ENCODE peak calls at places on chromosomes 12 and 14, in nine cellular contexts. W, R, N, X, O, I, C, S and E are unnamed samples.

GRCh38 chr12:125936502-125936901 is 871.3 kb downstream of the AACS start:
- DNase-seq in W (no peak), R (no peak), N (no peak), X (no peak), O (no peak), I (no peak), C (no peak), S (no peak), E (no peak)

GRCh38 chr14:96071561-96071960 is 32.4 kb downstream of the C14orf132 start:
- DNase-seq in W (no peak), R (no peak), N (no peak), X (no peak), O (no peak), I (no peak), C (no peak), S (no peak), E (no peak)

GRCh38 chr12:75998292-75999063 is 33.1 kb downstream of the PHLDA1 start:
- DNase-seq in W (peak), R (no peak), N (no peak), X (no peak), O (no peak), I (no peak), C (no peak), S (no peak), E (no peak)

GRCh38 chr14:51682411-51682810 is 30.7 kb downstream of the FRMD6 start:
- DNase-seq in W (peak), R (no peak), N (no peak), X (no peak), O (no peak), I (no peak), C (no peak), S (no peak), E (no peak)

GRCh38 chr12:9761407-9761736 is 671 bp upstream of the CD69 start:
- DNase-seq in W (no peak), R (no peak), N (no peak), X (no peak), O (peak), I (no peak), C (no peak), S (no peak), E (no peak)

GRCh38 chr12:129994634-129995033 is 90.8 kb upstream of the TMEM132D start:
- DNase-seq in W (no peak), R (no peak), N (no peak), X (no peak), O (no peak), I (no peak), C (no peak), S (no peak), E (no peak)

GRCh38 chr12:4189721-4190120 is 83.8 kb upstream of the CCND2 start:
- DNase-seq in W (no peak), R (no peak), N (no peak), X (no peak), O (no peak), I (no peak), C (no peak), S (no peak), E (no peak)

GRCh38 chr12:39617887-39618286 is 1.7 kb downstream of the ABCD2 start:
- DNase-seq in W (no peak), R (no peak), N (no peak), X (no peak), O (no peak), I (no peak), C (no peak), S (no peak), E (no peak)

GRCh38 chr14:72023128-72024042 is 91.2 kb downstream of the RGS6 start:
- DNase-seq in W (no peak), R (no peak), N (peak), X (no peak), O (no peak), I (no peak), C (no peak), S (no peak), E (no peak)

GRCh38 chr12:93502802-93503623 is 35.7 kb downstream of the MRPL42 start:
- DNase-seq in W (peak), R (peak), N (no peak), X (peak), O (peak), I (peak), C (peak), S (no peak), E (peak)

GRCh38 chr12:66365718-66366485 is 63.6 kb downstream of the HELB start:
- DNase-seq in W (peak), R (no peak), N (no peak), X (no peak), O (no peak), I (no peak), C (no peak), S (peak), E (no peak)

GRCh38 chr12:32577328-32577727 is 101.8 kb upstream of the DNM1L start:
- DNase-seq in W (no peak), R (no peak), N (no peak), X (no peak), O (no peak), I (no peak), C (no peak), S (no peak), E (no peak)

GRCh38 chr12:24201258-24201970 is 251.9 kb upstream of the SOX5 start:
- DNase-seq in W (no peak), R (no peak), N (no peak), X (no peak), O (no peak), I (no peak), C (no peak), S (no peak), E (no peak)

GRCh38 chr12:120628919-120629318 is 11.5 kb upstream of the CABP1 start:
- DNase-seq in W (no peak), R (no peak), N (peak), X (no peak), O (no peak), I (no peak), C (no peak), S (no peak), E (no peak)

GRCh38 chr12:61916856-61917255 is 343.3 kb upstream of the USP15 start:
- DNase-seq in W (no peak), R (no peak), N (no peak), X (no peak), O (no peak), I (peak), C (no peak), S (no peak), E (no peak)

GRCh38 chr12:89574736-89575208 is 48.9 kb upstream of the POC1B start:
- DNase-seq in W (peak), R (no peak), N (no peak), X (no peak), O (no peak), I (no peak), C (no peak), S (peak), E (peak)

GRCh38 chr14:71665157-71665556 is 267.1 kb upstream of the RGS6 start:
- DNase-seq in W (peak), R (no peak), N (no peak), X (no peak), O (no peak), I (no peak), C (no peak), S (no peak), E (no peak)

GRCh38 chr12:22792198-22792597 is 167.2 kb downstream of the ETNK1 start:
- DNase-seq in W (no peak), R (no peak), N (no peak), X (no peak), O (no peak), I (no peak), C (no peak), S (no peak), E (no peak)

GRCh38 chr12:82357340-82357739 is 847 bp downstream of the CCDC59 start:
- DNase-seq in W (no peak), R (no peak), N (no peak), X (no peak), O (no peak), I (no peak), C (no peak), S (no peak), E (no peak)

GRCh38 chr14:55245657-55246268 is 25.5 kb upstream of the FBXO34 start:
- DNase-seq in W (peak), R (no peak), N (peak), X (no peak), O (peak), I (no peak), C (no peak), S (no peak), E (no peak)

GRCh38 chr14:27528328-27528727 is 930.5 kb upstream of the NOVA1 start:
- DNase-seq in W (no peak), R (peak), N (peak), X (no peak), O (no peak), I (no peak), C (no peak), S (no peak), E (no peak)

GRCh38 chr12:43856932-43857331 is 21.1 kb downstream of the TMEM117 start:
- DNase-seq in W (no peak), R (no peak), N (no peak), X (no peak), O (no peak), I (no peak), C (no peak), S (no peak), E (no peak)

GRCh38 chr12:130803707-130804106 is 35.3 kb downstream of the STX2 start:
- DNase-seq in W (no peak), R (no peak), N (no peak), X (no peak), O (no peak), I (no peak), C (no peak), S (no peak), E (no peak)

GRCh38 chr12:109291531-109292341 is 17.3 kb downstream of the FOXN4 start:
- DNase-seq in W (peak), R (peak), N (peak), X (no peak), O (no peak), I (peak), C (no peak), S (no peak), E (no peak)